ENCODE peak calls at places on chromosome X, in four cellular contexts. J is HepG2, K is K562, Q is GM12878. R is an unnamed sample.

GRCh38 chrX:38494239-38494823 is 67.0 kb upstream of the TSPAN7 start:
- DNase-seq in J (no peak), K (no peak), Q (no peak), R (peak; percentile 60)

GRCh38 chrX:79530310-79531108 is 163.4 kb upstream of the ITM2A start:
- DNase-seq in Q (no peak), J (no peak), K (no peak), R (no peak)

GRCh38 chrX:24607616-24608015 is 39.5 kb downstream of the PCYT1B start:
- DNase-seq in K (no peak), Q (no peak), J (peak; percentile 53), R (no peak)

GRCh38 chrX:138710311-138710791 is 1.2 kb downstream of the FGF13 start:
- DNase-seq in Q (no peak), J (no peak), K (no peak), R (no peak)

GRCh38 chrX:9862525-9862924 is 76.3 kb downstream of the SHROOM2 start:
- DNase-seq in K (peak; percentile 13), J (no peak), Q (no peak), R (no peak)

GRCh38 chrX:50779694-50780093 is 34.3 kb downstream of the SHROOM4 start:
- DNase-seq in K (no peak), J (no peak), Q (no peak), R (no peak)

GRCh38 chrX:91137881-91138280 is 296.8 kb upstream of the PABPC5 start:
- DNase-seq in J (no peak), K (no peak), Q (no peak), R (no peak)

GRCh38 chrX:64570204-64570603 is 175.0 kb upstream of the MTMR8 start:
- DNase-seq in K (no peak), J (no peak), Q (no peak), R (no peak)

DNA sequence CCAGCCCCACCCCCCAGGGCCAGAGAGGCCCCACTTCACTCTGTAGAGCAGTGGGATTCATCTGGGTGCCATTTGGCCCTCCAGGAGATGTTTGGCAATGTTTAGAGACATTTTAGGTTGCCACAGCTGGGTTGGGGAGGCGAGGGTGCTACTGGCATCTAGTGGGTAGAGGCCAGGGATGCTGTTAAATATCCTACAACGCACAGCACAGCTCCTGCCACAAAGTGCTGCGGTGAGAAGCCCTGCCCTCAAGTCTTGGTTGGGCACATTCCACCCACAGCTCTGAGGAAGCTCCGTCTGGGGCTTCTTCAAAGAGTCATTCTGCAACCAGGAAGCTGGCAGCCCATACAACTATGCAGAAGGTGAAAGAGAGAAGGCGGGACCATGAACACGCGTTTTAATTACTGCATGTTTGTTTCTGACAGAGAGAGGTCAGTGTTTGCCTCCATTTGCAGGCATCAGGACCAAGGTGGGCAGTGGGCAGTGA is 48.1 kb upstream of the FAM9C start:
- DNase-seq in J (no peak), K (no peak), Q (peak; percentile 95), R (no peak)
- TF ChIP-seq NFIC in J (no peak), K (no peak), Q (no peak), R (no peak)

GRCh38 chrX:41512394-41512793 is 65.3 kb downstream of the NYX start:
- DNase-seq in J (no peak), K (no peak), Q (peak; percentile 49), R (no peak)
- TF ChIP-seq RFX5 in J (no peak), K (no peak), Q (no peak), R (no peak)

GRCh38 chrX:41558531-41558930 is 111.4 kb downstream of the NYX start:
- DNase-seq in K (peak; percentile 9), Q (no peak), J (no peak), R (peak; percentile 8)
- TF ChIP-seq YY1 in K (no peak), Q (no peak), J (no peak), R (no peak)

DNA sequence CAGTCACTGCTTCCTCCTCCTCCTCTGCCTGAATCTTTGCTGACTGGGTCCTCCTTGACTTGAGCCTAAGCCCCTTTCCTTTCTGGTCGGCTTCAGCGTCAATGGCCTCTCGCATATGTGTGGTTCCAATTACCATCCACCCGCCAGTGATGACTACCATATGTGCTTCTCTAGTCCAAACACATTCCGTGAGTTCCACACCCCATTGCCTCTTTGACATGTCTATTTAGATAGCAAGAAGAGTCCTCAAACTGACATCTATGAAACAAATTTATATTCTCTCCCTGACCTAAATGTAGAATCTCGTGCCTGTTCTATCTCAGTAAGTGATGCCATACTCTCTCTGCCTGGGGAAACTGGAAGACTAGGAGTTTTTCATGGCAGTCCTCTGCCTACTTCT is 19.7 kb downstream of the MXRA5 start:
- DNase-seq in Q (no peak), K (no peak), J (no peak), R (no peak)
- TF ChIP-seq NFIC in Q (no peak), K (no peak), J (no peak), R (no peak)

GRCh38 chrX:151396827-151397740 is at the start of gene VMA21:
- DNase-seq in K (peak; percentile 88), Q (peak; percentile 9), J (peak; percentile 64), R (peak; percentile 91)

GRCh38 chrX:151393514-151393913 is 3.5 kb upstream of the VMA21 start:
- DNase-seq in Q (no peak), J (no peak), K (no peak), R (no peak)

GRCh38 chrX:151398346-151398745 is 1.3 kb downstream of the VMA21 start:
- DNase-seq in Q (no peak), J (no peak), K (no peak), R (no peak)

GRCh38 chrX:151396042-151396826 is 772 bp upstream of the VMA21 start:
- DNase-seq in K (no peak), J (peak; percentile 49), Q (peak; percentile 2), R (peak; percentile 15)

GRCh38 chrX:151397741-151398070 is 700 bp downstream of the VMA21 start:
- DNase-seq in J (no peak), Q (no peak), K (peak; percentile 12), R (peak; percentile 33)
- TF ChIP-seq RFX5 in J (no peak), Q (no peak), K (no peak), R (no peak)

R was measured in SK-N-SH.